ENCODE peak calls at places on chromosomes 11 and 22, in four cellular contexts. N, Y, O and D are unnamed samples.

GRCh38 chr22:29375436-29376076 is 12.8 kb downstream of the AP1B1 start:
- DNase-seq in N (no peak), Y (no peak), O (no peak), D (no peak)

GRCh38 chr11:88068848-88069554 is 106.2 kb downstream of the RAB38 start:
- DNase-seq in N (no peak), Y (no peak), O (no peak), D (no peak)

GRCh38 chr11:2302280-2302843 is 549 bp downstream of the TSPAN32 start:
- DNase-seq in N (no peak), Y (no peak), O (no peak), D (no peak)

GRCh38 chr11:73717136-73717535 is 43.7 kb downstream of the RAB6A start:
- DNase-seq in N (no peak), Y (no peak), O (no peak), D (no peak)

GRCh38 chr11:19441752-19442553 is 201.2 kb upstream of the E2F8 start:
- DNase-seq in N (peak; percentile 77), Y (peak; percentile 97), O (no peak), D (peak; percentile 49)

GRCh38 chr22:22395230-22395629 is 113.3 kb downstream of the ZNF280B start:
- DNase-seq in N (no peak), Y (no peak), O (no peak), D (no peak)

GRCh38 chr11:65404210-65404609 is 17.8 kb downstream of the FRMD8 start:
- DNase-seq in N (no peak), Y (no peak), O (no peak), D (no peak)

GRCh38 chr11:34653851-34654490 is 33.1 kb downstream of the EHF start:
- DNase-seq in N (peak; percentile 98), Y (peak; percentile 98), O (no peak), D (peak; percentile 96)

GRCh38 chr22:36383110-36383581 is 4.6 kb downstream of the MYH9 start:
- DNase-seq in N (no peak), Y (peak; percentile 82), O (no peak), D (no peak)

GRCh38 chr22:24995649-24996180 is 43.2 kb downstream of the KIAA1671 start:
- DNase-seq in N (no peak), Y (no peak), O (no peak), D (no peak)

GRCh38 chr11:45106006-45106405 is 40.4 kb upstream of the PRDM11 start:
- DNase-seq in N (no peak), Y (no peak), O (no peak), D (no peak)

GRCh38 chr11:87422566-87422965 is 384.8 kb downstream of the TMEM135 start:
- DNase-seq in N (no peak), Y (peak; percentile 24), O (no peak), D (no peak)

GRCh38 chr11:12441081-12441801 is 63.9 kb downstream of the PARVA start:
- DNase-seq in N (no peak), Y (no peak), O (no peak), D (no peak)

GRCh38 chr22:22959147-22959827 is 71.7 kb downstream of the IGLL5 start:
- DNase-seq in N (peak; percentile 66), Y (peak; percentile 48), O (peak; percentile 82), D (peak; percentile 51)

GRCh38 chr11:118415739-118416068 is 14.3 kb downstream of the ATP5MG start:
- DNase-seq in N (peak; percentile 70), Y (peak; percentile 85), O (no peak), D (peak; percentile 49)

GRCh38 chr22:28976588-28976987 is 85.0 kb downstream of the C22orf31 start:
- DNase-seq in N (no peak), Y (peak; percentile 75), O (no peak), D (no peak)

GRCh38 chr22:48781391-48781790 is 1046.3 kb downstream of the BRD1 start:
- DNase-seq in N (no peak), Y (no peak), O (no peak), D (no peak)

GRCh38 chr22:19044381-19044780 is 77.8 kb downstream of the DGCR2 start:
- DNase-seq in N (no peak), Y (no peak), O (no peak), D (no peak)

GRCh38 chr22:21754523-21755128 is 19.0 kb upstream of the YPEL1 start:
- DNase-seq in N (no peak), Y (no peak), O (peak; percentile 54), D (no peak)

GRCh38 chr11:122746050-122746478 is 90.5 kb downstream of the UBASH3B start:
- DNase-seq in N (no peak), Y (no peak), O (no peak), D (no peak)

GRCh38 chr11:28965824-28966223 is 857.6 kb downstream of the METTL15 start:
- DNase-seq in N (no peak), Y (no peak), O (no peak), D (no peak)

GRCh38 chr11:102347526-102348331 is 715 bp downstream of the BIRC2 start:
- DNase-seq in N (peak; percentile 13), Y (peak; percentile 64), O (no peak), D (no peak)

GRCh38 chr22:20588843-20589581 is 81.6 kb downstream of the MED15 start:
- DNase-seq in N (no peak), Y (no peak), O (no peak), D (no peak)

GRCh38 chr22:44536411-44536810 is 38.4 kb upstream of the RTL6 start:
- DNase-seq in N (no peak), Y (no peak), O (no peak), D (no peak)

GRCh38 chr11:72584933-72585597 is 89.2 kb downstream of the PDE2A start:
- DNase-seq in N (no peak), Y (no peak), O (no peak), D (no peak)

GRCh38 chr22:31857247-31857646 is 87.1 kb upstream of the YWHAH start:
- DNase-seq in N (no peak), Y (peak; percentile 85), O (no peak), D (no peak)

GRCh38 chr22:49359061-49359460 is 468.6 kb downstream of the BRD1 start:
- DNase-seq in N (no peak), Y (no peak), O (no peak), D (no peak)

GRCh38 chr11:12064136-12064953 is 46.0 kb upstream of the MICAL2 start:
- DNase-seq in N (no peak), Y (no peak), O (no peak), D (no peak)

GRCh38 chr11:57499413-57499982 is 16.0 kb downstream of the SLC43A1 start:
- DNase-seq in N (peak; percentile 83), Y (peak; percentile 68), O (peak; percentile 90), D (peak; percentile 80)

GRCh38 chr11:126304457-126305072 is 705 bp downstream of the DCPS start:
- DNase-seq in N (no peak), Y (no peak), O (no peak), D (no peak)

GRCh38 chr11:111977141-111978027 is 40.2 kb downstream of the DIXDC1 start:
- DNase-seq in N (no peak), Y (peak; percentile 37), O (peak; percentile 71), D (no peak)

GRCh38 chr22:37634505-37635002 is 4.9 kb upstream of the SH3BP1 start:
- DNase-seq in N (no peak), Y (no peak), O (no peak), D (no peak)

GRCh38 chr22:49149721-49150608 is 677.7 kb downstream of the BRD1 start:
- DNase-seq in N (no peak), Y (no peak), O (no peak), D (no peak)

GRCh38 chr11:83219095-83219494 is 25.6 kb downstream of the ANKRD42 start:
- DNase-seq in N (peak; percentile 27), Y (no peak), O (no peak), D (peak; percentile 12)

GRCh38 chr11:93361435-93361834 is 30.9 kb downstream of the DEUP1 start:
- DNase-seq in N (no peak), Y (no peak), O (no peak), D (no peak)

GRCh38 chr22:43474161-43475101 is 62.6 kb downstream of the MPPED1 start:
- DNase-seq in N (no peak), Y (no peak), O (no peak), D (no peak)

GRCh38 chr22:37334859-37335818 is 52.8 kb downstream of the CYTH4 start:
- DNase-seq in N (peak; percentile 59), Y (no peak), O (no peak), D (no peak)

GRCh38 chr11:12842933-12843636 is 166.0 kb upstream of the RASSF10 start:
- DNase-seq in N (peak; percentile 65), Y (peak; percentile 54), O (no peak), D (no peak)